ENCODE peak calls at places on chromosomes 2 and 18, in ten cellular contexts. K, N, J, D, R, Z, F, B, U and Q are unnamed samples. For H3K27me3 and H3K4me1, the result is how much of the 10 kb centered on the place peaks cover.

GRCh38 chr2:120502761-120503160 is 156.8 kb downstream of the INHBB start:
- DNase-seq in D (no peak), R (no peak), J (no peak), U (no peak), N (no peak), B (no peak), Z (no peak), F (no peak), K (no peak), Q (no peak)

GRCh38 chr2:132773331-132773730 is 103.3 kb upstream of the LYPD1 start:
- DNase-seq in N (no peak), R (no peak), B (no peak), J (no peak), D (no peak), K (no peak), F (no peak), Z (no peak), U (no peak), Q (no peak)

GRCh38 chr2:232431705-232432590 is 24.0 kb upstream of the ALPI start:
- DNase-seq in D (no peak), K (no peak), B (no peak), J (no peak), U (no peak), F (no peak), N (peak), R (no peak), Z (no peak), Q (no peak)

GRCh38 chr2:71419976-71420375 is 33.4 kb upstream of the DYSF start:
- DNase-seq in J (no peak), D (no peak), N (no peak), U (no peak), R (no peak), B (no peak), F (peak), K (no peak), Z (no peak), Q (no peak)

GRCh38 chr2:24515335-24515734 is 24.3 kb downstream of the NCOA1 start:
- DNase-seq in N (no peak), J (no peak), D (no peak), R (no peak), B (no peak), Z (no peak), K (no peak), F (peak), U (no peak), Q (no peak)

GRCh38 chr2:233486778-233487552 is 79.6 kb downstream of the USP40 start:
- DNase-seq in B (no peak), D (no peak), Z (no peak), R (no peak), F (peak), K (no peak), J (peak), U (peak), N (no peak), Q (no peak)

GRCh38 chr2:217622205-217622621 is 380.6 kb downstream of the TNS1 start:
- DNase-seq in K (peak), B (no peak), F (no peak), D (no peak), Z (no peak), N (peak), U (peak), R (no peak), J (peak), Q (no peak)

GRCh38 chr18:8807502-8807833 is 102.1 kb downstream of the MTCL1 start:
- DNase-seq in B (no peak), Z (no peak), F (no peak), R (no peak), N (no peak), J (no peak), U (no peak), D (no peak), K (no peak), Q (no peak)

GRCh38 chr2:192675640-192676039 is 480.9 kb upstream of the TMEFF2 start:
- DNase-seq in D (no peak), N (no peak), U (no peak), Z (no peak), R (no peak), B (no peak), J (no peak), K (no peak), F (no peak), Q (no peak)

GRCh38 chr2:234710066-234710465 is 213.2 kb upstream of the ARL4C start:
- DNase-seq in U (no peak), N (no peak), Z (no peak), F (no peak), B (no peak), J (no peak), K (no peak), R (no peak), D (no peak), Q (no peak)

GRCh38 chr2:102367331-102367971 is 11.9 kb downstream of the IL18R1 start:
- DNase-seq in D (no peak), N (no peak), F (no peak), K (no peak), R (no peak), J (no peak), U (no peak), Z (no peak), B (no peak), Q (no peak)

GRCh38 chr2:7661532-7661931 is 744.3 kb downstream of the RNF144A start:
- DNase-seq in Z (peak), K (no peak), N (no peak), B (no peak), D (no peak), F (no peak), U (no peak), R (no peak), J (no peak), Q (no peak)

GRCh38 chr2:8458461-8459459 is 223.1 kb upstream of the ID2 start:
- DNase-seq in J (no peak), U (no peak), D (no peak), F (no peak), K (no peak), R (no peak), Z (no peak), N (no peak), B (no peak), Q (no peak)

GRCh38 chr2:156787517-156787916 is 351.3 kb downstream of the GPD2 start:
- DNase-seq in J (no peak), K (no peak), F (no peak), R (no peak), B (peak), Z (no peak), N (no peak), D (no peak), U (no peak), Q (no peak)

GRCh38 chr18:58087928-58088722 is 44.1 kb downstream of the NEDD4L start:
- DNase-seq in U (peak), R (peak), N (no peak), Z (peak), J (no peak), B (no peak), K (no peak), D (no peak), F (no peak), Q (no peak)

GRCh38 chr2:229044581-229044980 is 226.5 kb downstream of the PID1 start:
- DNase-seq in U (no peak), N (no peak), J (no peak), K (no peak), R (no peak), Z (no peak), F (no peak), B (no peak), D (no peak), Q (no peak)

GRCh38 chr2:102597788-102598187 is 21.6 kb upstream of the SLC9A2 start:
- DNase-seq in D (no peak), R (no peak), Z (no peak), J (no peak), N (no peak), F (no peak), K (no peak), U (no peak), B (no peak), Q (no peak)

GRCh38 chr2:209423562-209424541 is at the start of gene MAP2:
- DNase-seq in B (peak), R (peak), U (peak), K (peak), D (peak), F (peak), Z (peak), J (peak), N (peak), Q (peak)

GRCh38 chr2:126886906-126887280 is 11.8 kb upstream of the TEX51 start:
- DNase-seq in F (no peak), J (no peak), R (peak), K (peak), U (no peak), N (peak), Z (no peak), D (no peak), B (no peak), Q (peak)

GRCh38 chr2:72665448-72665847 is 160.4 kb downstream of the EXOC6B start:
- DNase-seq in N (no peak), R (no peak), D (no peak), F (no peak), Z (no peak), U (no peak), J (no peak), K (no peak), B (no peak), Q (no peak)

GRCh38 chr2:8543412-8544167 is 138.3 kb upstream of the ID2 start:
- DNase-seq in N (no peak), R (no peak), D (no peak), Z (no peak), B (no peak), F (no peak), K (peak), U (peak), J (no peak), Q (peak)

GRCh38 chr2:129502781-129503180 is 476.7 kb upstream of the RAB6C start:
- DNase-seq in D (no peak), F (no peak), U (no peak), B (no peak), N (no peak), J (no peak), Z (no peak), K (no peak), R (no peak), Q (no peak)

GRCh38 chr2:48045613-48046012 is 139.3 kb upstream of the FBXO11 start:
- DNase-seq in F (no peak), N (no peak), Z (no peak), D (no peak), J (no peak), K (no peak), R (no peak), B (no peak), U (no peak), Q (no peak)
- H3K27me3 ChIP-seq in F (under half), N (under half), Z (under half), D (under half), J (under half), K (under half), R (under half), B (under half), U (under half), Q (under half)

GRCh38 chr18:46071894-46072867 is at the start of gene PSTPIP2:
- DNase-seq in Z (peak), B (peak), F (peak), D (peak), U (peak), R (peak), J (no peak), K (peak), N (peak), Q (peak)
- TF ChIP-seq POLR2A in Z (peak), B (peak), F (no peak), D (no peak), U (no peak), R (peak), J (no peak), K (peak), N (no peak), Q (peak)

DNA sequence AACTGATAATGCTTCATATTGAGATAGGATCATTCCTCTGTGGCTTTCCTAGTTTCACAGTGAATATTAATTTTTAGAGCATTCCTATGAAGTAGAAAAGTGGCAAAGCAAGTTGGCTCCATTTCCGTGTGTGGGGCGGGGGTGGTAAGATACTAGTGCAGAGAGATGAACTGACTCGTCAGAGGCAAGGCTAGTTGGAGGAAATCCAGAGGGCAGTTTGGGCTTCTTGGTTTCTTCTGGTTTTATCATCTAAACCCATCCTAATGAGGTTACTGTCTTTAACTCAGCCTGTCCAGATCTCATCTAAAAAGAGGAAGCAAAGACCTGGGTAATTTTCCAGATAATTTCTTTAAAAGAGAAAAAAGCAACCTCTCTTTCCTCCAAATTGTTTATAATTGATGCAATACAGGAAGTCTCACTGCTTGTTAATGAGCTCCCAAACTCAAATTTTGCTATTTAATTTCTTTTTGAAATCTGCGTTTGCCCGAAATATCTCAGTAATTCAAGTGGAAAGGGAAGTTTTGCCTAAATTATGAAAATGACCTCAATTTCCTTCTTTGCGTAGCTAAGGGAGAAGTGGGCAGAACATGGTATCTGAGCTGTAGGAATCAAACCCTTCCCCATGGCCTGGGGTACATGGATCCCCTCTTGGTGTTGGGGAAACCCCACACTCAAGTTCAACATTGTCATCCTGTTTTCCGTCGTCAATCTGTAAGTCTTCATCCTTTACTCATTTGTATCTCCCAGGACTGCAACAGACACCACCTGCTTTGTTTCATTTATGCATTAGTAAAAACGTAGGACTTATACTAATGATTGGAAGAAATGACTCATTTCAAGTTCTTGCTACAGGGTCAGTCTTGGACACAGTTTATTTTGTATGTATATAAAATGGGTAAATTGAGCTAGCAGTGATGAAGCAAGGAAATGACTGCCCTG is 89.0 kb upstream of the KLF7 start:
- DNase-seq in K (no peak), F (peak), J (no peak), N (no peak), D (no peak), B (no peak), Z (no peak), R (no peak), U (peak), Q (no peak)
- H3K4me1 ChIP-seq in K (under half), F (under half), J (under half), N (under half), D (under half), B (under half), Z (under half), R (under half), U (half or more), Q (under half)

DNA sequence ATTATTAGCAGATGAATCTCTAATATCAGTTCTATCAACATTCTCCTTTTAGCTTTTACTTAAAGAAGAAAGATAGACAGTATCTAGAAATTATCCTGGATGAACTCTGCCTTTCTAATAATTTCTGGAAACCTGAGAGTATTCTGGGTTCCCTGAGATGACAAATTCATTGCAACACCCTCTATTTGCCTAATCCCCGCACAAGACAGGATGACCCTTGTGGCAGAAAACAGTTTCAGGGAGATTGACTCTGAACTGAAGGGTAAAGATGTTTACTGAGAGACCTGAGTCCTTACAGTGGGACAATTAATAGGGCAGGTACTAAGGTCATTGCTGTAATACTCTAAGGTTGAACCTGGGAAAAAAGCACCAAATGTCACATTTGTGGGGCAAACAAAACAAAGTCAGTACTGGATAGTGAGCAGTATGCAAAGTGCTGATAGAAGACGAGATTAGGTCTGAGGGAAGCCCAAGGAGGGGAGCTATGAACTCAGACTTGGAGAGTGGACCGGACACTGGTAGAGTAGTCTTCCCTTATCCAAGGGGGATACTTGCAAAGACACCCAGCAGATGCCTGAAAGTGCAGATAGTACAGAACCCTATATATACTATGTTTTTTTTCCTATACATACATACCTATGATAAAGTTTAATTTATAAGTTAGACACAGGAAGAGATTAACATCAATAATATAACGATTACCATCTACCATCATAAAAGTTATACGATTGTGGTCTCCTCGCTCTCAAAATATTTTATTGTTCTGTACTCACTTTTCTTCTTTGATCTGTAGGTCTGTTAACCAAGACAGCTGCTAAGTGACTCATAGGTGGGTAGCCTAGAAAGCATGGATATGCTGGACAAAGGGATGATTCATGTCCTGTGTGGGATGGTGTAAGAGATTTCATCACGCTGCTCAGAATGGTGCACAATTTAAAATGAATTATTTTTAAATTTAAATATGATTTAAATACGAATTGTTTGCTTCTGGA is 148.3 kb upstream of the KLHL14 start:
- DNase-seq in R (no peak), J (peak), D (no peak), Z (no peak), K (no peak), F (peak), U (peak), N (no peak), B (no peak), Q (no peak)
- H3K27me3 ChIP-seq in R (under half), J (under half), D (under half), Z (under half), K (under half), F (under half), U (under half), N (under half), B (under half), Q (under half)

DNA sequence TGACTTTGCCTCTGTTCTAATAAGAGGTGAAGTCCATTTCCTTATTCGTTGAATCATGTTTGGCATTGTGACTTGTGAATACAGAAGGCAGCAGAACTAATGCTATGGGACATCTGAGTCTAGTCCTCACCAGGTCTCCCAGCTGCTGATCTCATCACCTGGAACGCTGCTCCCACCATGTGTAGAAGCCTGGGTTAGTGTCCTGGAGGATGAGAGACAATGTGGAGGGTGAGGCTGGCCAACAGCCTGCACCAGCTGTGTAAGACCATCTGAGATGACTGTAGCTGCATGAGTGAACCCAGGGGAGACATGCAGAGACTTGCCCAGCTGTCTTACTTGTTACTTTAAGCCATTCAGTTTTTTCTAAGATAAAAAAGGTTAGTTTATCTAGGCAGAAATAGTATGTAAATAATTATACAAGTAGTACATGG is 3.5 kb upstream of the HAAO start:
- DNase-seq in D (no peak), K (no peak), B (no peak), R (no peak), J (no peak), F (peak), U (peak), N (peak), Z (no peak), Q (no peak)
- TF ChIP-seq POLR2A in D (no peak), K (no peak), B (no peak), R (no peak), J (no peak), F (no peak), U (no peak), N (no peak), Z (no peak), Q (no peak)

GRCh38 chr2:58660046-58660445 is 418.9 kb upstream of the FANCL start:
- DNase-seq in N (no peak), Z (no peak), D (no peak), K (no peak), F (no peak), U (no peak), B (no peak), J (no peak), R (no peak), Q (no peak)

GRCh38 chr2:58664523-58665155 is 423.5 kb upstream of the FANCL start:
- DNase-seq in Z (no peak), K (no peak), R (no peak), N (no peak), B (no peak), U (no peak), D (no peak), F (peak), J (no peak), Q (no peak)

GRCh38 chr2:58666571-58666970 is 425.4 kb upstream of the FANCL start:
- DNase-seq in F (no peak), N (no peak), J (no peak), R (no peak), U (no peak), Z (no peak), B (no peak), K (no peak), D (no peak), Q (no peak)

GRCh38 chr2:58667137-58667774 is 426.1 kb upstream of the FANCL start:
- DNase-seq in F (peak), J (no peak), R (no peak), N (no peak), K (no peak), D (no peak), U (no peak), Z (no peak), B (no peak), Q (no peak)

DNA sequence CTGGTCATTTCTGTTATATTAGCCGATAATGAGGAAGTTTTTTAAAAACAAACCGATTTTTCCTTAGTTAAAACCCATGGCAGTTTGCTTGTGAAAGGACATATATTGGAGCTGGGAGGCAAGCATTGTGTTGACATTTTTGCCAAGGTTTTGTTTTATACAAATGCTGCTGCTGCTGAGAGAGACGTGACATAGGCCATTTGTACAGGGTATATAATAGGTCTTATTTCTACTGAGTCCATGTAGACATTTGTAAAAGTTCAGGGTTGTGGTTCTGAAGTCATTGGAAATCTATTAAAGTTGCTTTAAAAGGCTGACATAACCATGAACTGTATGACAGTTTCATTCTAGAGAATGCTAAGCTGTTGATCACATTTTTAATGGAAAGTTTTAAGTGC is 424.0 kb upstream of the FANCL start:
- DNase-seq in F (no peak), U (no peak), J (no peak), B (no peak), D (no peak), K (no peak), Z (no peak), N (no peak), R (no peak), Q (no peak)
- H3K4me1 ChIP-seq in F (under half), U (under half), J (under half), B (under half), D (under half), K (under half), Z (under half), N (under half), R (under half), Q (under half)